ENCODE peak calls at places on chromosome 15, in five cellular contexts. X is Panc1; O is effector memory CD4-positive, alpha-beta T cell; H is spleen; T is GM23338. G is an unnamed sample.
A peak's percentile ranks its signal among the peaks of the same experiment; 100 is the strongest.

GRCh38 chr15:71730277-71731144 is 79.8 kb upstream of the NR2E3 start:
- DNase-seq in X (no peak), T (peak; percentile 80), O (no peak), H (no peak), G (peak; percentile 30)

GRCh38 chr15:26772588-26773484 is at the start of gene GABRB3:
- DNase-seq in O (no peak), X (no peak), H (no peak), T (peak; percentile 88), G (no peak)

GRCh38 chr15:21261965-21262850 is 178.1 kb downstream of the POTEB3 start:
- DNase-seq in O (no peak), X (no peak), H (peak; percentile 84), T (no peak), G (peak; percentile 27)

GRCh38 chr15:96339662-96340347 is 9.3 kb downstream of the NR2F2 start:
- DNase-seq in X (no peak), O (no peak), T (no peak), H (no peak), G (no peak)

GRCh38 chr15:67036775-67037555 is 28.4 kb upstream of the SMAD3 start:
- DNase-seq in H (no peak), T (no peak), O (no peak), X (no peak), G (no peak)

GRCh38 chr15:44861917-44862316 is 94.6 kb upstream of the TERB2 start:
- DNase-seq in X (no peak), O (no peak), T (peak; percentile 2), H (no peak), G (no peak)

GRCh38 chr15:89307046-89307587 is 27.5 kb downstream of the POLG start:
- DNase-seq in H (no peak), O (no peak), T (no peak), X (no peak), G (no peak)

GRCh38 chr15:100772478-100773378 is 106.9 kb upstream of the ALDH1A3 start:
- DNase-seq in X (no peak), T (peak; percentile 27), O (no peak), H (no peak), G (no peak)

GRCh38 chr15:47870956-47871625 is 153.8 kb downstream of the SEMA6D start:
- DNase-seq in H (no peak), O (no peak), T (no peak), X (no peak), G (no peak)

GRCh38 chr15:77637851-77638402 is 5.2 kb upstream of the LINGO1 start:
- DNase-seq in H (no peak), T (no peak), X (no peak), O (no peak), G (no peak)

GRCh38 chr15:70154440-70155347 is 57.0 kb upstream of the TLE3 start:
- DNase-seq in T (peak; percentile 59), H (peak; percentile 79), X (no peak), O (no peak), G (no peak)

GRCh38 chr15:48914717-48915116 is 36.8 kb downstream of the EID1 start:
- DNase-seq in T (no peak), X (no peak), O (no peak), H (no peak), G (no peak)

GRCh38 chr15:77440378-77440999 is 19.8 kb downstream of the HMG20A start:
- DNase-seq in O (no peak), H (no peak), X (no peak), T (no peak), G (no peak)

GRCh38 chr15:52780172-52780980 is 9.8 kb downstream of the ONECUT1 start:
- DNase-seq in O (peak; percentile 43), H (peak; percentile 81), T (peak; percentile 77), X (peak; percentile 48), G (no peak)

GRCh38 chr15:91515188-91515754 is 338.2 kb upstream of the SLCO3A1 start:
- DNase-seq in X (no peak), O (no peak), T (no peak), H (no peak), G (no peak)

GRCh38 chr15:89138999-89139612 is 50.9 kb downstream of the ABHD2 start:
- DNase-seq in H (no peak), T (no peak), X (no peak), O (no peak), G (no peak)

GRCh38 chr15:32898414-32898813 is 180.6 kb downstream of the GREM1 start:
- DNase-seq in T (no peak), X (no peak), O (no peak), H (no peak), G (no peak)

GRCh38 chr15:95972136-95972553 is 358.4 kb upstream of the NR2F2 start:
- DNase-seq in X (no peak), H (no peak), T (no peak), O (no peak), G (no peak)

GRCh38 chr15:74725241-74725774 is at the start of gene CYP1A1:
- DNase-seq in O (no peak), H (no peak), T (peak; percentile 68), X (no peak), G (no peak)
- H3K27ac ChIP-seq in O (no peak within 1 kb of the TSS), H (no peak within 1 kb of the TSS), T (no peak within 1 kb of the TSS), X (no peak within 1 kb of the TSS), G (peak within 1 kb of the TSS; percentile 87)

DNA sequence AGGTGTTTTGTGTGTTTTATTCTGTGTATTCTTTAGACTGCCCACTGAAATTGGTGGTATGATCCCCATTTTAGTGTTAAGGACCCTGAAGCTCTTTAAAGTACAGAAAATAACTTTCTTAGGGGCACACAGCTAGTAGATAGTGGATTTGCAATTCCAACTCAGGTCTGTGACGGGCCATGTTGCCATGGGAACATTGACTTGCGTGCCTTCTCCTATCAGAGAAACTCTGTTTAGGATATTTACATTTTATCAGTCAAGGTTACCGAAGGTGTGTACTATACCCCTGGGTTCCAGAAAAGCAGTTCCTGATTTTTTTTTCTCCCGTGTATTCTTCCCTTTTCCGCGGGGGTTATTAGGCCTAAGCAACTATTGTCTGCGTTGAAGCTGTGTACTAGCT is 19.4 kb downstream of the MYZAP start:
- DNase-seq in X (no peak), H (no peak), O (no peak), T (no peak), G (no peak)
- H3K27ac ChIP-seq in X (no peak overlapping the region), H (peak overlapping the region; percentile 73), O (no peak overlapping the region), T (no peak overlapping the region), G (peak overlapping the region; percentile 62)

GRCh38 chr15:42508263-42508690 is 12.8 kb downstream of the SNAP23 start:
- DNase-seq in O (no peak), T (peak; percentile 17), H (no peak), X (no peak), G (no peak)
- H3K27ac ChIP-seq in O (no peak overlapping the region), T (no peak overlapping the region), H (peak overlapping the region; percentile 34), X (no peak overlapping the region), G (peak overlapping the region; percentile 40)

DNA sequence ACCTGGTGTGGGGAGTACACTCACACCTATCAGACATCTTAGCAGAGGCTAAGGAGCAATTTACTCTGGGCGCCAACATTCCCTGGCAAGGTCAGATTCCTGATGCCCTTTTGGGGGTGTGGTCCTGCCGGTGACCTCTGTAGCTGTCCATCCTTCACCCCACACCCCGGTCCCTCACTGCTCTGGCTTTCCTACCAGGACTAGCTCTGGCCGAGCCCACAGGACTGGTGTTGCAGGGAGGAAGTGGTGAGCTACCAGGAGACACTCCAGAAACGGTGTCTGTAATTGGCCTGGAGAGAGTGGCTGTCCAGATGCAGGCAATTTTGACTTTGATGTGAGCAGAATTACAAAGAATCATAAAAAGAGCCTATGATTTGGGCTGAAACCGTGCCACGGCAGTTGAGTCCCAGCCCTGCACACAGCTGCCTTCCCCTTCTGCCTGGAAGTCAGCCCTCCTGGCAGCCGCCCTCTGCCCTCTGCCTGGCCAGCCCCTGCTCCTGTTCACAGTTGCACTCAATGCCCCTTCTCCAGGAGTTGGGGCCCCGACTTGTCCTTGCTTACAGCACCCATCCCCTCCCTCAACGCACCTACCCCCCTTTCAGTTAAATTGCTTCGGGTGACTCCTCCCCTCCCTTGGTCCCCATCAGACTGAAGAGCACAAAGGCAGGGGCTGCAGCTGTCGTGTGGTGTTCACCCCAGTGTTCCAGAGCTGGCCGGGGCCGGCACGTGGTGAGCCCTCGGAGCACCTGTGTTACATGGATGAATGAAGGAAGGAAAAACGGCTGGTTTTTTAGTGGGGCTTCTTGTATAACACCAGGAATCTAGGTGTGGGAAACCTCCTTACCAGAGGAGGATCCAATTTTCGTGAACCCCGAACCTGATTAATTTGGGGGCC is 80.2 kb upstream of the TPM1 start:
- DNase-seq in X (no peak), H (no peak), T (no peak), O (no peak), G (peak; percentile 73)
- H3K27ac ChIP-seq in X (peak overlapping the region; percentile 0), H (no peak overlapping the region), T (no peak overlapping the region), O (no peak overlapping the region), G (no peak overlapping the region)

GRCh38 chr15:39499701-39500100 is 81.2 kb upstream of the THBS1 start:
- DNase-seq in H (no peak), X (no peak), T (no peak), O (no peak), G (no peak)

GRCh38 chr15:39497759-39498565 is 82.9 kb upstream of the THBS1 start:
- DNase-seq in T (no peak), O (no peak), H (no peak), X (no peak), G (no peak)

GRCh38 chr15:39499151-39499550 is 81.7 kb upstream of the THBS1 start:
- DNase-seq in X (no peak), O (no peak), H (no peak), T (no peak), G (no peak)

GRCh38 chr15:39497016-39497758 is 83.7 kb upstream of the THBS1 start:
- DNase-seq in O (no peak), X (no peak), H (no peak), T (no peak), G (peak; percentile 14)

GRCh38 chr15:39498642-39499041 is 82.2 kb upstream of the THBS1 start:
- DNase-seq in X (no peak), O (no peak), T (no peak), H (no peak), G (no peak)
- H3K27ac ChIP-seq in X (no peak overlapping the region), O (no peak overlapping the region), T (no peak overlapping the region), H (no peak overlapping the region), G (no peak overlapping the region)

GRCh38 chr15:35705030-35705884 is 159.3 kb upstream of the DPH6 start:
- DNase-seq in T (no peak), X (no peak), H (no peak), O (no peak), G (no peak)
- H3K27ac ChIP-seq in T (no peak overlapping the region), X (no peak overlapping the region), H (peak overlapping the region; percentile 73), O (no peak overlapping the region), G (no peak overlapping the region)